ENCODE peak calls at places on chromosomes 16 and 17, in five cellular contexts. X, P, B, L and G are unnamed samples.

GRCh38 chr17:75476274-75476673 is 19.8 kb downstream of the TMEM94 start:
- DNase-seq in L (no peak), X (no peak), B (no peak), P (no peak), G (no peak)

GRCh38 chr16:30092373-30093010 is 768 bp upstream of the TBX6 start:
- DNase-seq in P (peak; percentile 45), B (peak; percentile 95), X (peak; percentile 94), L (peak; percentile 56), G (peak; percentile 83)

GRCh38 chr17:53629188-53629587 is 193.5 kb upstream of the KIF2B start:
- DNase-seq in L (no peak), B (no peak), P (no peak), X (no peak), G (no peak)

GRCh38 chr16:22213801-22214200 is 7.7 kb downstream of the EEF2K start:
- DNase-seq in P (no peak), B (no peak), L (no peak), X (no peak), G (no peak)

GRCh38 chr17:77668518-77668917 is 290.0 kb upstream of the TNRC6C start:
- DNase-seq in P (no peak), L (no peak), X (no peak), B (no peak), G (no peak)

GRCh38 chr16:86640265-86640843 is 62.0 kb downstream of the FOXL1 start:
- DNase-seq in P (no peak), B (no peak), L (no peak), X (no peak), G (no peak)

GRCh38 chr17:41717408-41718286 is 5.5 kb downstream of the GAST start:
- DNase-seq in L (no peak), B (no peak), X (no peak), P (peak; percentile 57), G (no peak)

GRCh38 chr17:32819035-32819434 is 57.9 kb downstream of the MYO1D start:
- DNase-seq in L (no peak), P (no peak), X (no peak), B (no peak), G (no peak)

GRCh38 chr17:3512512-3513171 is 36.8 kb downstream of the ASPA start:
- DNase-seq in P (no peak), L (no peak), B (no peak), X (peak; percentile 46), G (no peak)

GRCh38 chr17:51120357-51120738 is 320 bp downstream of the SPAG9 start:
- DNase-seq in P (no peak), B (peak; percentile 58), L (no peak), X (no peak), G (no peak)

GRCh38 chr16:51636913-51637743 is 486.1 kb upstream of the SALL1 start:
- DNase-seq in L (no peak), X (peak; percentile 91), B (no peak), P (peak; percentile 6), G (no peak)

GRCh38 chr16:56681939-56682702 is at the start of gene MT1X:
- DNase-seq in P (peak; percentile 89), X (peak; percentile 89), B (peak; percentile 94), L (peak; percentile 81), G (peak; percentile 61)

GRCh38 chr17:19676901-19677300 is 28.4 kb downstream of the ALDH3A2 start:
- DNase-seq in B (no peak), X (no peak), L (no peak), P (no peak), G (no peak)

GRCh38 chr17:731943-732787 is at the start of gene TLCD3A:
- DNase-seq in X (peak; percentile 71), L (no peak), P (peak; percentile 55), B (peak; percentile 58), G (no peak)

GRCh38 chr17:80527016-80527645 is 17.5 kb upstream of the RPTOR start:
- DNase-seq in X (no peak), L (no peak), B (no peak), P (peak; percentile 36), G (no peak)

GRCh38 chr17:17837966-17838962 is 1.5 kb upstream of the SREBF1 start:
- DNase-seq in P (peak; percentile 86), B (no peak), X (peak; percentile 95), L (peak; percentile 75), G (no peak)

GRCh38 chr16:14399397-14400284 is 230.4 kb downstream of the PARN start:
- DNase-seq in X (peak; percentile 9), P (peak; percentile 67), B (peak; percentile 86), L (peak; percentile 48), G (no peak)

GRCh38 chr16:84268661-84269060 is 26.0 kb upstream of the WFDC1 start:
- DNase-seq in X (no peak), P (no peak), L (no peak), B (no peak), G (no peak)

GRCh38 chr17:29884995-29885394 is 45.0 kb downstream of the SSH2 start:
- DNase-seq in L (no peak), P (no peak), B (no peak), X (no peak), G (no peak)

GRCh38 chr16:58128721-58129096 is 472 bp downstream of the CFAP20 start:
- DNase-seq in P (no peak), X (peak; percentile 55), B (peak; percentile 50), L (no peak), G (no peak)

GRCh38 chr16:60299345-60299744 is 1565.2 kb upstream of the GOT2 start:
- DNase-seq in L (no peak), X (no peak), B (no peak), P (no peak), G (no peak)

GRCh38 chr16:4801962-4802658 is at the start of gene ROGDI:
- DNase-seq in P (peak; percentile 80), L (peak; percentile 64), X (peak; percentile 96), B (peak; percentile 92), G (peak; percentile 57)

GRCh38 chr17:42667088-42667951 is 8.2 kb downstream of the TUBG2 start:
- DNase-seq in L (peak; percentile 87), B (no peak), P (peak; percentile 90), X (no peak), G (no peak)

GRCh38 chr16:13962232-13962631 is 42.3 kb downstream of the ERCC4 start:
- DNase-seq in B (no peak), L (no peak), P (no peak), X (no peak), G (no peak)

GRCh38 chr16:15653227-15653626 is 3.2 kb downstream of the NDE1 start:
- DNase-seq in X (no peak), L (no peak), B (no peak), P (peak; percentile 32), G (no peak)

GRCh38 chr16:19853132-19853972 is 31.3 kb downstream of the GPRC5B start:
- DNase-seq in X (no peak), P (no peak), L (no peak), B (no peak), G (no peak)

GRCh38 chr16:10562361-10562899 is 18.0 kb downstream of the EMP2 start:
- DNase-seq in B (no peak), P (peak; percentile 24), X (no peak), L (no peak), G (no peak)

GRCh38 chr17:50329716-50330115 is 16.2 kb upstream of the XYLT2 start:
- DNase-seq in X (no peak), L (no peak), P (no peak), B (no peak), G (no peak)

GRCh38 chr16:55949518-55949917 is 74.3 kb upstream of the CES5A start:
- DNase-seq in X (no peak), B (no peak), P (peak; percentile 2), L (no peak), G (no peak)

GRCh38 chr17:78601577-78602190 is 24.5 kb upstream of the DNAH17 start:
- DNase-seq in L (no peak), B (no peak), P (no peak), X (no peak), G (no peak)

GRCh38 chr16:46629331-46629843 is 8.2 kb upstream of the SHCBP1 start:
- DNase-seq in P (peak; percentile 74), X (peak; percentile 79), L (peak; percentile 59), B (no peak), G (no peak)
- TF ChIP-seq CTCF in P (peak; percentile 63), X (peak; percentile 63), L (peak; percentile 38), B (no peak), G (peak; percentile 31)

DNA sequence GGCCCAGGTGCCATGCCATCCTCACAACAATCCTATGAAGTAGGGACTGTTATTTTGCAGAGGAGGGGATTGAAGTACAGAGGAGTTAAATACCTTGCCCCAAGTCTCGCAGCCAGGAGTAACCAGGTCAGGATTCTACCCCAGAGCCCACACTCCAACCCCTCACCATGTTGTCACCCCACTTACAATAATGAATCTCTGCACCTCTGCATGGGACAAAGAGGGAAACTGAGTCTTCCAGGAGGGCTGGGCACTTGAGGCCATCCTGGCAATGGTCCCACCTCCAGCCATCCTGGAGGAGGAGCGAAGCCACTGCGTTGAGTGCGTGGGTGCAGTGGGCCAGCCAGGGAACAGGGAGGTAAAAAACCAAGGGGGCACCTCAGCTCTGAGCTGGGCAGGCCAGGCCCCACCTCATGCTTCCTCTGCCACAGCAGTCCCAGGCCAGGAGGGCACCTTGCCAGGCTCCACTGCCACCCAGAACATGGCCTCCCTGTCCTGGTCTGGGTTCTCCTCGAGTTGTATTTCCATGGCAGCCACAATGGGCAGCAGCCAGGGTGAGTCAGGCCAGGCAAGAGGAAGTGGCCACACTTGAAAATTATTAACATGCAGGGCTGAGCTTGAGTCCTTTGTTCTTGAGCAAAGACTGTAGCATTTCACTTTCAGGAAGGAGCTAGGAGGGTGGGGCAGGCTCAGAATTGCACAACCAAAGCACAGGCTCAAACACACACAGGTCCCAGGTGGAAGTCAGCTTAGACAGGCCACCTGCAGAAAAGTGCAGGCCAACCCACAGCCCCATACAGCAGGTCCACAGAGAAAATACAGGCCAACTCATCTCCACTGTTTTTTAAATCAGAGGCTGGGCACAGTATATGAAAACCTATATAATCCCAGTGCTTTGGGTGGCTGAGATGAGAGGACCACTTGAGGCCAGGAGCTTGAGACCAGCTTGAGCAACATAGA is 52.1 kb downstream of the CUEDC1 start:
- DNase-seq in B (peak; percentile 92), P (peak; percentile 98), X (no peak), L (peak; percentile 92), G (peak; percentile 82)
- H3K4me3 ChIP-seq in B (peak overlapping the region; percentile 28), P (no peak overlapping the region), X (no peak overlapping the region), L (no peak overlapping the region), G (peak overlapping the region; percentile 4)

GRCh38 chr16:551210-551609 is 9.0 kb upstream of the PRR35 start:
- DNase-seq in B (no peak), P (no peak), X (no peak), L (no peak), G (no peak)
- TF ChIP-seq CTCF in B (no peak), P (no peak), X (no peak), L (no peak), G (no peak)

DNA sequence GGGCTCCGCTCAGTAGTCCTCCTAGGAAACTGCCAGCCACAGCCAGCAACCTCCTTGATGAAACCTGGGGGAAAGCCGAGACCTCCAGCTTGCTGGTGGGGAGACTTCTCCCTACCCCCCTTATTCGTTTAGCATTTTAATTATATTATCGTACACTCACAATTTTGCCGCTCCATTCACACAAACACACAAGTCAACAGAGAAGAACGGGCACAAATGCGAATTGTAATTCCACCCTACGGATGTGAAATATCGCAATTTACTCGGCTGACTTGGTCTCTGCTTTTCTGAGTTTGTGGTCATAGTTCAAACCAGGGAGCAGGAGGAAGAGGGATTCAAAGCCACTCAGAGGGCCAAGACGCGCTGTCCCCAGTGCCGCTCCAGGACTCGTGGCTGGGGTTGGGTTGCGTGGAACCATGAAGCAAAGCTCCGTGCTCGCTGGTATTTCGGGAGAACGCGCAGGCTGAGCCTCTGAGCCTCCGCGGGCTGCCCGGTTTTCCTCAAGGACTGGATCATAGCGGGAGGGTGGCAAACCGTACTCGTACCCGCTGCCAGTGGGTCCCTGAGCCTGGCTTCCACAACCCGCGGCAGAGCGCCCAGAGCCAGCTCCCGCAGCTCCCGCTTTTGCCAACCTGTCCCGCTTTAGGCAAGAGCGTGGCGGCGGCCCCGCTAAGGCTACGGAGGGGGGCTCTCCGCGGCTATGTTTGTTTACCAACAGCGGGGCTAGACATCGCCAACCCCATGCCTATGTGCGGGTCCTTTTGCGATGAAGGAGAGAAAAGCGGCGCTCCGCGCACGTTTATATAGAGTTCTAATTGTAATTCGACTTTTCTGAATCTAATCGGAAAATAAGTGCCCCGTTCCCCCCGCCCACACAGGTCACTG is 2.0 kb downstream of the LHX1 start:
- DNase-seq in B (no peak), L (no peak), P (no peak), X (no peak), G (no peak)
- H3K4me3 ChIP-seq in B (no peak overlapping the region), L (no peak overlapping the region), P (no peak overlapping the region), X (peak overlapping the region; percentile 84), G (no peak overlapping the region)